ENCODE peak calls at places on chromosomes 2 and 18, in five cellular contexts. G is psoas muscle, O is dorsolateral prefrontal cortex, D is HL-60, H is aorta. C is an unnamed sample.

GRCh38 chr2:114022360-114023085 is 132.6 kb downstream of the ACTR3 start:
- DNase-seq in G (no peak), O (no peak), D (no peak), H (no peak), C (no peak)

GRCh38 chr2:134301099-134301970 is 47.5 kb downstream of the MGAT5 start:
- DNase-seq in G (no peak), O (no peak), D (no peak), H (no peak), C (no peak)

GRCh38 chr2:96509114-96509846 is 4.1 kb upstream of the NEURL3 start:
- DNase-seq in G (peak), O (peak), D (peak), H (peak), C (peak)

GRCh38 chr2:168571061-168571460 is 115.0 kb downstream of the CERS6 start:
- DNase-seq in G (no peak), O (no peak), D (peak), H (no peak), C (no peak)

GRCh38 chr2:208072250-208072892 is 47.0 kb upstream of the PLEKHM3 start:
- DNase-seq in G (peak), O (peak), D (no peak), H (peak), C (peak)

GRCh38 chr18:36333418-36333817 is 35.9 kb downstream of the FHOD3 start:
- DNase-seq in G (no peak), O (no peak), D (no peak), H (no peak), C (no peak)

GRCh38 chr18:56302161-56302560 is 336.2 kb downstream of the TXNL1 start:
- DNase-seq in G (no peak), O (peak), D (no peak), H (no peak), C (no peak)

GRCh38 chr18:8979258-8979988 is 123.1 kb upstream of the NDUFV2 start:
- DNase-seq in G (no peak), O (no peak), D (no peak), H (no peak), C (no peak)

GRCh38 chr2:241029599-241030332 is 31.3 kb downstream of the SNED1 start:
- DNase-seq in G (no peak), O (no peak), D (no peak), H (no peak), C (no peak)

GRCh38 chr2:197159681-197160211 is 150.8 kb downstream of the ANKRD44 start:
- DNase-seq in G (no peak), O (no peak), D (no peak), H (no peak), C (no peak)

GRCh38 chr2:121071058-121071504 is 213.9 kb downstream of the TFCP2L1 start:
- DNase-seq in G (peak), O (peak), D (no peak), H (peak), C (peak)

GRCh38 chr2:237324446-237325236 is 89.3 kb downstream of the COL6A3 start:
- DNase-seq in G (no peak), O (no peak), D (no peak), H (no peak), C (no peak)

GRCh38 chr2:133530645-133531044 is 37.6 kb downstream of the NCKAP5 start:
- DNase-seq in G (no peak), O (no peak), D (no peak), H (no peak), C (no peak)

GRCh38 chr2:118387509-118387908 is 299.2 kb downstream of the INSIG2 start:
- DNase-seq in G (no peak), O (no peak), D (no peak), H (no peak), C (no peak)

GRCh38 chr2:169361706-169362345 is 508 bp downstream of the LRP2 start:
- DNase-seq in G (peak), O (peak), D (no peak), H (no peak), C (peak)

GRCh38 chr2:202030676-202031075 is 3.0 kb upstream of the FZD7 start:
- DNase-seq in G (no peak), O (no peak), D (no peak), H (no peak), C (no peak)

GRCh38 chr2:202033317-202034248 is at the start of gene FZD7:
- DNase-seq in G (peak), O (peak), D (peak), H (peak), C (peak)

GRCh38 chr2:202032841-202033316 is 776 bp upstream of the FZD7 start:
- DNase-seq in G (peak), O (no peak), D (no peak), H (peak), C (no peak)

GRCh38 chr2:202034249-202035088 is 814 bp downstream of the FZD7 start:
- DNase-seq in G (peak), O (no peak), D (no peak), H (peak), C (peak)

GRCh38 chr2:202031261-202031986 is 2.2 kb upstream of the FZD7 start:
- DNase-seq in G (no peak), O (no peak), D (no peak), H (no peak), C (no peak)
- H3K27ac ChIP-seq in G (peak), O (no peak), D (no peak), H (no peak), C (no peak)

GRCh38 chr2:233083782-233084181 is 23.6 kb downstream of the INPP5D start:
- DNase-seq in G (no peak), O (no peak), D (no peak), H (no peak), C (no peak)
- H3K4me3 ChIP-seq in G (peak), O (no peak), D (no peak), H (no peak), C (no peak)

GRCh38 chr2:73053316-73054114 is 18.0 kb downstream of the SFXN5 start:
- DNase-seq in G (no peak), O (no peak), D (no peak), H (no peak), C (no peak)

GRCh38 chr2:73054980-73055379 is 16.5 kb downstream of the SFXN5 start:
- DNase-seq in G (no peak), O (no peak), D (no peak), H (no peak), C (no peak)

GRCh38 chr2:73063909-73064875 is 7.3 kb downstream of the SFXN5 start:
- DNase-seq in G (no peak), O (no peak), D (no peak), H (no peak), C (no peak)

GRCh38 chr2:73063472-73063871 is 8.0 kb downstream of the SFXN5 start:
- DNase-seq in G (no peak), O (no peak), D (no peak), H (no peak), C (no peak)

GRCh38 chr2:73059106-73059505 is 12.4 kb downstream of the SFXN5 start:
- DNase-seq in G (no peak), O (no peak), D (no peak), H (no peak), C (no peak)
- H3K27ac ChIP-seq in G (no peak), O (no peak), D (no peak), H (no peak), C (no peak)

DNA sequence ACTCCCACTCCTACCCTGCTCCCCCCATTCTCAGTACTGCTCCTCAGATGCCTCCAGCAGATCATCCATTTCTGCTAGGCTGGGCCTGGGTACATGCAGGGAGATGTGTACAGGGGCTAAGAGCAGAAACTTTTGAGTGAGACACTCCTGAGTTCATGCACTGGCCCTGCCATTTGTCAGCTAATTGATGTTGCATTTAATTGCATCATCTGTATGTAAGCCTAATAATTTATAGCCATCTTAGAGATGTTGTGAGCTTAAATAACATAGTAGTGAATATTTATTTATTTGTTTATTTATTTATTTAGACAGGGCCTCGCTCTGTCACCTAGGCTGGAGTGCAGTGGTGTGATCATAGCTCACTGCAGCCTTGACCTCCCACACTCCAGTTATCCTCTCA is 4.9 kb upstream of the CASP8 start:
- DNase-seq in G (no peak), O (no peak), D (no peak), H (no peak), C (no peak)
- H3K4me3 ChIP-seq in G (no peak), O (no peak), D (no peak), H (no peak), C (no peak)

C was measured in right cardiac atrium.